ENCODE peak calls at places on chromosomes 4 and X, in eight cellular contexts. H is pons, F is WERI-Rb-1, K is RWPE1, N is right cardiac atrium, U is EL, I is foreskin fibroblast, P is NCI-H1105 treated with DMSO at 0.1 percent for 48 hours. J is an unnamed sample.
A peak's percentile ranks its signal among the peaks of the same experiment; 100 is the strongest.

GRCh38 chrX:22922961-22923360 is 76.8 kb upstream of the DDX53 start:
- DNase-seq in N (no peak), I (peak; percentile 65), H (no peak), F (no peak), K (no peak), U (peak; percentile 26), P (no peak), J (peak; percentile 64)

GRCh38 chrX:140817943-140818342 is 108.4 kb downstream of the LINC00632 start:
- DNase-seq in P (peak; percentile 6), H (peak; percentile 6), K (no peak), I (peak; percentile 16), N (no peak), U (peak; percentile 9), F (no peak), J (peak; percentile 30)

GRCh38 chrX:20128678-20129077 is 12.0 kb upstream of the MAP7D2 start:
- DNase-seq in F (no peak), K (no peak), P (no peak), I (no peak), N (no peak), U (no peak), H (no peak), J (no peak)

GRCh38 chr4:8747467-8747841 is 124.2 kb downstream of the HMX1 start:
- DNase-seq in F (no peak), N (no peak), P (no peak), K (no peak), I (no peak), U (no peak), H (no peak), J (no peak)

GRCh38 chrX:152072236-152072635 is 66.1 kb downstream of the MAGEA10 start:
- DNase-seq in U (peak; percentile 69), F (no peak), P (no peak), N (no peak), H (no peak), I (peak; percentile 46), K (peak; percentile 51), J (peak; percentile 90)

GRCh38 chr4:30822911-30823529 is 102.9 kb downstream of the PCDH7 start:
- DNase-seq in I (no peak), H (no peak), U (no peak), F (no peak), K (no peak), P (no peak), N (no peak), J (no peak)

GRCh38 chr4:184503869-184504300 is 29.5 kb upstream of the IRF2 start:
- DNase-seq in P (no peak), N (no peak), I (peak; percentile 44), F (no peak), U (peak; percentile 65), K (no peak), H (peak; percentile 17), J (peak; percentile 19)

GRCh38 chrX:3227526-3227925 is 118.9 kb downstream of the MXRA5 start:
- DNase-seq in U (no peak), I (no peak), P (no peak), N (no peak), K (no peak), F (no peak), H (no peak), J (no peak)

GRCh38 chrX:11758400-11759171 is 549 bp downstream of the MSL3 start:
- DNase-seq in F (peak; percentile 82), U (peak; percentile 70), I (peak; percentile 93), H (peak; percentile 69), K (peak; percentile 58), P (peak; percentile 61), N (peak; percentile 95), J (peak; percentile 49)

GRCh38 chrX:48569958-48570357 is 4.3 kb upstream of the RBM3 start:
- DNase-seq in P (no peak), K (no peak), N (no peak), H (no peak), I (peak; percentile 78), U (no peak), F (no peak), J (peak; percentile 21)

J was measured in astrocyte.